ENCODE peak calls at places on chromosomes 13 and 19, in six cellular contexts. P, H, M, A, I and Q are unnamed samples.
A peak's percentile ranks its signal among the peaks of the same experiment; 100 is the strongest.

GRCh38 chr13:88417801-88418200 is 746.6 kb downstream of the SLITRK5 start:
- DNase-seq in P (no peak), H (no peak), M (no peak), A (no peak), I (no peak), Q (no peak)

GRCh38 chr13:31896427-31896826 is 135.1 kb upstream of the FRY start:
- DNase-seq in P (peak; percentile 20), H (no peak), M (no peak), A (peak; percentile 13), I (no peak), Q (peak; percentile 15)

GRCh38 chr19:50794074-50794777 is 4.0 kb downstream of the ACP4 start:
- DNase-seq in P (no peak), H (peak; percentile 58), M (no peak), A (no peak), I (no peak), Q (no peak)

GRCh38 chr13:104008571-104009435 is 942.6 kb upstream of the SLC10A2 start:
- DNase-seq in P (no peak), H (no peak), M (no peak), A (no peak), I (no peak), Q (no peak)

GRCh38 chr19:7917292-7918061 is 2.7 kb upstream of the SNAPC2 start:
- DNase-seq in P (no peak), H (peak; percentile 55), M (peak; percentile 82), A (peak; percentile 66), I (peak; percentile 95), Q (peak; percentile 84)

GRCh38 chr19:6828698-6829633 is 56.5 kb downstream of the VAV1 start:
- DNase-seq in P (no peak), H (no peak), M (no peak), A (peak; percentile 69), I (peak; percentile 76), Q (peak; percentile 48)

GRCh38 chr19:56838930-56839664 is 1.4 kb downstream of the PEG3 start:
- DNase-seq in P (peak; percentile 88), H (peak; percentile 99), M (no peak), A (no peak), I (no peak), Q (no peak)

GRCh38 chr19:32357720-32358119 is 12.3 kb downstream of the ZNF507 start:
- DNase-seq in P (no peak), H (no peak), M (no peak), A (no peak), I (no peak), Q (no peak)

GRCh38 chr13:106416645-106417044 is 118.8 kb downstream of the EFNB2 start:
- DNase-seq in P (no peak), H (no peak), M (no peak), A (no peak), I (no peak), Q (no peak)

GRCh38 chr13:94249512-94249911 is 230.0 kb downstream of the DCT start:
- DNase-seq in P (no peak), H (no peak), M (no peak), A (peak; percentile 38), I (no peak), Q (peak; percentile 16)

GRCh38 chr13:32391101-32391620 is 36.8 kb downstream of the N4BP2L1 start:
- DNase-seq in P (no peak), H (no peak), M (no peak), A (peak; percentile 87), I (peak; percentile 53), Q (peak; percentile 61)

GRCh38 chr19:49157445-49158224 is at the start of gene TRPM4:
- DNase-seq in P (peak; percentile 85), H (peak; percentile 93), M (peak; percentile 97), A (peak; percentile 89), I (peak; percentile 98), Q (peak; percentile 93)

GRCh38 chr13:107553838-107554237 is 661.5 kb downstream of the LIG4 start:
- DNase-seq in P (no peak), H (no peak), M (no peak), A (no peak), I (no peak), Q (no peak)

GRCh38 chr13:108980237-108980636 is 350.8 kb downstream of the MYO16 start:
- DNase-seq in P (no peak), H (no peak), M (no peak), A (no peak), I (no peak), Q (no peak)

GRCh38 chr13:74036373-74036772 is 97.8 kb downstream of the KLF12 start:
- DNase-seq in P (no peak), H (no peak), M (no peak), A (peak; percentile 95), I (peak; percentile 30), Q (peak; percentile 46)

GRCh38 chr13:102878491-102878890 is 32.7 kb downstream of the ERCC5 start:
- DNase-seq in P (no peak), H (no peak), M (no peak), A (no peak), I (no peak), Q (no peak)

GRCh38 chr19:53504903-53505302 is 33.0 kb upstream of the ZNF331 start:
- DNase-seq in P (no peak), H (no peak), M (no peak), A (no peak), I (no peak), Q (no peak)